ENCODE peak calls at places on chromosome 19, in ten cellular contexts. O is AG10803; T is NCI-H524; S is astrocyte of the spinal cord; E is stimulated activated CD4-positive, alpha-beta T cell treated with anti-CD3 and anti-CD28 coated beads, Interleukin-15, amount 100 ng/mL, for 48 hours; D is foreskin keratinocyte; Z is activated T-helper 1 cell treated with Interleukin-2 at 50 U/mL for 16 hours; W is AG04450; J is NCI-H1048; P is heart right ventricle. B is an unnamed sample.

GRCh38 chr19:1017115-1017905 is 3.6 kb downstream of the TMEM259 start:
- DNase-seq in D (peak), S (no peak), E (no peak), Z (no peak), O (no peak), P (no peak), T (no peak), W (no peak), J (no peak), B (peak)

GRCh38 chr19:17279436-17279835 is 2.3 kb upstream of the ANKLE1 start:
- DNase-seq in O (no peak), S (no peak), J (no peak), E (no peak), W (no peak), Z (no peak), T (no peak), P (no peak), D (no peak), B (no peak)

GRCh38 chr19:18683109-18683954 is at the start of gene CRTC1:
- DNase-seq in W (peak), Z (peak), J (peak), S (peak), P (peak), D (peak), T (peak), E (peak), O (peak), B (peak)

GRCh38 chr19:47232422-47233211 is 1.6 kb upstream of the BBC3 start:
- DNase-seq in S (peak), J (no peak), D (peak), T (no peak), P (no peak), Z (no peak), O (peak), W (no peak), E (no peak), B (no peak)

GRCh38 chr19:9073806-9074205 is 13.1 kb upstream of the OR1M1 start:
- DNase-seq in E (no peak), T (no peak), O (no peak), S (no peak), J (no peak), P (no peak), W (no peak), Z (no peak), D (no peak), B (no peak)

GRCh38 chr19:48330012-48330681 is 4.8 kb downstream of the EMP3 start:
- DNase-seq in S (peak), T (peak), W (no peak), O (no peak), D (peak), J (peak), Z (peak), E (peak), P (peak), B (peak)

GRCh38 chr19:38929929-38930775 is at the start of gene SARS2:
- DNase-seq in J (peak), D (peak), P (peak), Z (peak), E (peak), O (peak), W (peak), S (peak), T (peak), B (peak)

GRCh38 chr19:15249912-15250634 is 17.8 kb upstream of the EPHX3 start:
- DNase-seq in Z (no peak), S (peak), E (no peak), P (peak), W (peak), O (peak), D (no peak), J (no peak), T (no peak), B (peak)

GRCh38 chr19:19948800-19949199 is 48.1 kb downstream of the ZNF93 start:
- DNase-seq in D (no peak), S (no peak), W (no peak), O (no peak), Z (no peak), P (no peak), E (no peak), T (no peak), J (no peak), B (no peak)

GRCh38 chr19:10858204-10858828 is 10.1 kb downstream of the C19orf38 start:
- DNase-seq in Z (no peak), O (no peak), W (no peak), P (no peak), T (no peak), D (no peak), S (no peak), E (no peak), J (no peak), B (no peak)

GRCh38 chr19:35442091-35442490 is 6.0 kb upstream of the FFAR2 start:
- DNase-seq in Z (no peak), D (no peak), J (no peak), E (no peak), P (no peak), W (no peak), O (no peak), S (no peak), T (no peak), B (no peak)

GRCh38 chr19:11256189-11256588 is 6.1 kb downstream of the DOCK6 start:
- DNase-seq in E (no peak), P (peak), D (no peak), O (peak), J (no peak), W (no peak), Z (no peak), T (no peak), S (no peak), B (peak)

GRCh38 chr19:57558525-57558924 is 1.1 kb downstream of the ZNF550 start:
- DNase-seq in P (no peak), O (peak), T (no peak), W (no peak), E (no peak), D (no peak), Z (no peak), S (peak), J (no peak), B (no peak)

GRCh38 chr19:3668331-3669133 is 31.7 kb downstream of the PIP5K1C start:
- DNase-seq in J (no peak), Z (no peak), O (no peak), D (no peak), W (no peak), S (no peak), E (no peak), P (no peak), T (peak), B (no peak)

GRCh38 chr19:55336101-55336500 is 3.6 kb upstream of the KMT5C start:
- DNase-seq in P (no peak), W (no peak), Z (no peak), E (no peak), O (peak), J (no peak), D (peak), T (no peak), S (no peak), B (no peak)

GRCh38 chr19:1079566-1080111 is 12.7 kb downstream of the ARHGAP45 start:
- DNase-seq in P (no peak), J (no peak), E (peak), D (no peak), T (peak), Z (peak), O (no peak), S (no peak), W (no peak), B (no peak)

GRCh38 chr19:4713384-4713951 is 10.2 kb downstream of the DPP9 start:
- DNase-seq in J (no peak), D (peak), T (no peak), W (peak), O (peak), P (peak), S (peak), Z (no peak), E (no peak), B (peak)

GRCh38 chr19:47882890-47883289 is 3.2 kb downstream of the SULT2A1 start:
- DNase-seq in Z (no peak), T (no peak), J (no peak), E (no peak), W (no peak), P (no peak), O (no peak), D (no peak), S (no peak), B (no peak)

GRCh38 chr19:6167115-6167514 is 31.6 kb downstream of the ACSBG2 start:
- DNase-seq in W (no peak), Z (no peak), S (no peak), P (no peak), E (no peak), J (no peak), T (no peak), D (no peak), O (no peak), B (no peak)

GRCh38 chr19:4861147-4861546 is 6.3 kb downstream of the PLIN3 start:
- DNase-seq in D (no peak), Z (no peak), J (peak), T (no peak), W (no peak), S (no peak), O (no peak), P (no peak), E (no peak), B (no peak)

GRCh38 chr19:43438291-43439162 is 23.8 kb downstream of the TEX101 start:
- DNase-seq in W (peak), T (no peak), O (peak), Z (no peak), S (no peak), P (peak), E (no peak), D (no peak), J (no peak), B (peak)

GRCh38 chr19:23312515-23312914 is 62.3 kb upstream of the ZNF724 start:
- DNase-seq in T (no peak), P (no peak), E (no peak), W (no peak), J (no peak), O (no peak), Z (no peak), D (peak), S (no peak), B (no peak)

GRCh38 chr19:36051236-36051635 is 2.8 kb downstream of the THAP8 start:
- DNase-seq in P (no peak), O (no peak), S (no peak), D (no peak), Z (no peak), W (no peak), J (no peak), E (no peak), T (no peak), B (no peak)

GRCh38 chr19:44680536-44680935 is 9.3 kb downstream of the CEACAM19 start:
- DNase-seq in D (no peak), E (no peak), T (no peak), S (no peak), O (no peak), J (no peak), Z (no peak), P (no peak), W (no peak), B (no peak)

GRCh38 chr19:40923934-40924391 is 41.9 kb upstream of the CYP2A7 start:
- DNase-seq in J (no peak), S (no peak), Z (no peak), W (no peak), D (no peak), T (no peak), P (no peak), O (no peak), E (no peak), B (no peak)